ENCODE peak calls at places on chromosomes 13 and 19, in ten cellular contexts. One of them, this sample, is unnamed.
A peak's percentile ranks its signal among the peaks of the same experiment; 100 is the strongest.

GRCh38 chr13:98977568-98978270 is at the start of gene DOCK9:
- DNase-seq in stimulated activated CD4-positive, alpha-beta T cell treated with anti-CD3 and anti-CD28 coated beads, TNF-alpha, amount 100 ng/mL, for 1 hour: no peak
- DNase-seq in HEK293T: no peak
- DNase-seq in T-helper 1 cell: no peak
- DNase-seq in DMS 273 treated with DMSO at 0.1 percent for 48 hours: no peak
- DNase-seq in psoas muscle: peak; percentile 59
- DNase-seq in brain microvascular endothelial cell: peak; percentile 74
- DNase-seq in germinal center: no peak
- DNase-seq in K562: no peak
- DNase-seq in AG09319: no peak
- DNase-seq in this sample: no peak

GRCh38 chr19:45090034-45090433 is 2.9 kb upstream of the PPP1R37 start:
- DNase-seq in T-helper 1 cell: no peak
- DNase-seq in brain microvascular endothelial cell: no peak
- DNase-seq in DMS 273 treated with DMSO at 0.1 percent for 48 hours: no peak
- DNase-seq in HEK293T: no peak
- DNase-seq in AG09319: no peak
- DNase-seq in stimulated activated CD4-positive, alpha-beta T cell treated with anti-CD3 and anti-CD28 coated beads, TNF-alpha, amount 100 ng/mL, for 1 hour: no peak
- DNase-seq in psoas muscle: no peak
- DNase-seq in germinal center: no peak
- DNase-seq in K562: no peak
- DNase-seq in this sample: no peak

GRCh38 chr19:16529466-16530144 is 12.6 kb downstream of the CHERP start:
- DNase-seq in T-helper 1 cell: no peak
- DNase-seq in AG09319: no peak
- DNase-seq in stimulated activated CD4-positive, alpha-beta T cell treated with anti-CD3 and anti-CD28 coated beads, TNF-alpha, amount 100 ng/mL, for 1 hour: no peak
- DNase-seq in psoas muscle: no peak
- DNase-seq in K562: no peak
- DNase-seq in brain microvascular endothelial cell: no peak
- DNase-seq in DMS 273 treated with DMSO at 0.1 percent for 48 hours: no peak
- DNase-seq in germinal center: no peak
- DNase-seq in HEK293T: no peak
- DNase-seq in this sample: no peak

GRCh38 chr13:26971990-26972888 is 199.4 kb downstream of the USP12 start:
- DNase-seq in T-helper 1 cell: no peak
- DNase-seq in HEK293T: no peak
- DNase-seq in brain microvascular endothelial cell: no peak
- DNase-seq in K562: peak; percentile 37
- DNase-seq in DMS 273 treated with DMSO at 0.1 percent for 48 hours: peak; percentile 8
- DNase-seq in AG09319: no peak
- DNase-seq in stimulated activated CD4-positive, alpha-beta T cell treated with anti-CD3 and anti-CD28 coated beads, TNF-alpha, amount 100 ng/mL, for 1 hour: peak; percentile 5
- DNase-seq in germinal center: peak; percentile 46
- DNase-seq in psoas muscle: no peak
- DNase-seq in this sample: peak; percentile 58

GRCh38 chr13:23642110-23642509 is 71.9 kb downstream of the TNFRSF19 start:
- DNase-seq in germinal center: no peak
- DNase-seq in AG09319: no peak
- DNase-seq in psoas muscle: no peak
- DNase-seq in K562: no peak
- DNase-seq in brain microvascular endothelial cell: no peak
- DNase-seq in DMS 273 treated with DMSO at 0.1 percent for 48 hours: no peak
- DNase-seq in HEK293T: no peak
- DNase-seq in stimulated activated CD4-positive, alpha-beta T cell treated with anti-CD3 and anti-CD28 coated beads, TNF-alpha, amount 100 ng/mL, for 1 hour: no peak
- DNase-seq in T-helper 1 cell: no peak
- DNase-seq in this sample: no peak

GRCh38 chr13:33644607-33645543 is 173.1 kb upstream of the RFC3 start:
- DNase-seq in stimulated activated CD4-positive, alpha-beta T cell treated with anti-CD3 and anti-CD28 coated beads, TNF-alpha, amount 100 ng/mL, for 1 hour: no peak
- DNase-seq in brain microvascular endothelial cell: no peak
- DNase-seq in HEK293T: no peak
- DNase-seq in K562: no peak
- DNase-seq in germinal center: no peak
- DNase-seq in T-helper 1 cell: no peak
- DNase-seq in AG09319: no peak
- DNase-seq in DMS 273 treated with DMSO at 0.1 percent for 48 hours: no peak
- DNase-seq in psoas muscle: peak; percentile 28
- DNase-seq in this sample: no peak

GRCh38 chr19:15180451-15181390 is 20.1 kb downstream of the NOTCH3 start:
- DNase-seq in T-helper 1 cell: no peak
- DNase-seq in K562: peak; percentile 91
- DNase-seq in AG09319: no peak
- DNase-seq in stimulated activated CD4-positive, alpha-beta T cell treated with anti-CD3 and anti-CD28 coated beads, TNF-alpha, amount 100 ng/mL, for 1 hour: no peak
- DNase-seq in DMS 273 treated with DMSO at 0.1 percent for 48 hours: no peak
- DNase-seq in psoas muscle: no peak
- DNase-seq in brain microvascular endothelial cell: no peak
- DNase-seq in germinal center: no peak
- DNase-seq in HEK293T: peak; percentile 71
- DNase-seq in this sample: no peak

GRCh38 chr19:33291623-33292534 is 10.5 kb downstream of the CEBPA start:
- DNase-seq in psoas muscle: no peak
- DNase-seq in K562: no peak
- DNase-seq in stimulated activated CD4-positive, alpha-beta T cell treated with anti-CD3 and anti-CD28 coated beads, TNF-alpha, amount 100 ng/mL, for 1 hour: no peak
- DNase-seq in DMS 273 treated with DMSO at 0.1 percent for 48 hours: no peak
- DNase-seq in HEK293T: no peak
- DNase-seq in brain microvascular endothelial cell: no peak
- DNase-seq in germinal center: no peak
- DNase-seq in AG09319: no peak
- DNase-seq in T-helper 1 cell: no peak
- DNase-seq in this sample: peak; percentile 36

GRCh38 chr19:47130120-47130588 is 481 bp upstream of the SAE1 start:
- DNase-seq in K562: no peak
- DNase-seq in T-helper 1 cell: no peak
- DNase-seq in DMS 273 treated with DMSO at 0.1 percent for 48 hours: no peak
- DNase-seq in psoas muscle: no peak
- DNase-seq in brain microvascular endothelial cell: no peak
- DNase-seq in HEK293T: no peak
- DNase-seq in AG09319: no peak
- DNase-seq in stimulated activated CD4-positive, alpha-beta T cell treated with anti-CD3 and anti-CD28 coated beads, TNF-alpha, amount 100 ng/mL, for 1 hour: no peak
- DNase-seq in germinal center: no peak
- DNase-seq in this sample: no peak

GRCh38 chr19:49434907-49435577 is 6.3 kb downstream of the SLC17A7 start:
- DNase-seq in DMS 273 treated with DMSO at 0.1 percent for 48 hours: no peak
- DNase-seq in psoas muscle: no peak
- DNase-seq in K562: peak; percentile 80
- DNase-seq in stimulated activated CD4-positive, alpha-beta T cell treated with anti-CD3 and anti-CD28 coated beads, TNF-alpha, amount 100 ng/mL, for 1 hour: no peak
- DNase-seq in brain microvascular endothelial cell: no peak
- DNase-seq in T-helper 1 cell: no peak
- DNase-seq in AG09319: no peak
- DNase-seq in HEK293T: no peak
- DNase-seq in germinal center: no peak
- DNase-seq in this sample: no peak

GRCh38 chr13:105177265-105177900 is 1358.1 kb downstream of the EFNB2 start:
- DNase-seq in germinal center: no peak
- DNase-seq in T-helper 1 cell: no peak
- DNase-seq in brain microvascular endothelial cell: peak; percentile 25
- DNase-seq in stimulated activated CD4-positive, alpha-beta T cell treated with anti-CD3 and anti-CD28 coated beads, TNF-alpha, amount 100 ng/mL, for 1 hour: no peak
- DNase-seq in psoas muscle: no peak
- DNase-seq in AG09319: no peak
- DNase-seq in HEK293T: no peak
- DNase-seq in DMS 273 treated with DMSO at 0.1 percent for 48 hours: no peak
- DNase-seq in K562: no peak
- DNase-seq in this sample: no peak

GRCh38 chr19:2607712-2608601 is 94.5 kb downstream of the GNG7 start:
- DNase-seq in HEK293T: no peak
- DNase-seq in T-helper 1 cell: peak; percentile 69
- DNase-seq in psoas muscle: no peak
- DNase-seq in stimulated activated CD4-positive, alpha-beta T cell treated with anti-CD3 and anti-CD28 coated beads, TNF-alpha, amount 100 ng/mL, for 1 hour: peak; percentile 72
- DNase-seq in K562: no peak
- DNase-seq in brain microvascular endothelial cell: no peak
- DNase-seq in germinal center: peak; percentile 30
- DNase-seq in AG09319: no peak
- DNase-seq in DMS 273 treated with DMSO at 0.1 percent for 48 hours: no peak
- DNase-seq in this sample: no peak

GRCh38 chr13:100040196-100040595 is 48.7 kb upstream of the PCCA start:
- DNase-seq in T-helper 1 cell: no peak
- DNase-seq in brain microvascular endothelial cell: no peak
- DNase-seq in psoas muscle: no peak
- DNase-seq in K562: no peak
- DNase-seq in AG09319: no peak
- DNase-seq in HEK293T: no peak
- DNase-seq in stimulated activated CD4-positive, alpha-beta T cell treated with anti-CD3 and anti-CD28 coated beads, TNF-alpha, amount 100 ng/mL, for 1 hour: no peak
- DNase-seq in germinal center: no peak
- DNase-seq in DMS 273 treated with DMSO at 0.1 percent for 48 hours: no peak
- DNase-seq in this sample: no peak

GRCh38 chr19:29389495-29389894 is 136.3 kb upstream of the VSTM2B start:
- DNase-seq in AG09319: no peak
- DNase-seq in germinal center: no peak
- DNase-seq in stimulated activated CD4-positive, alpha-beta T cell treated with anti-CD3 and anti-CD28 coated beads, TNF-alpha, amount 100 ng/mL, for 1 hour: no peak
- DNase-seq in K562: no peak
- DNase-seq in DMS 273 treated with DMSO at 0.1 percent for 48 hours: no peak
- DNase-seq in T-helper 1 cell: no peak
- DNase-seq in psoas muscle: no peak
- DNase-seq in brain microvascular endothelial cell: no peak
- DNase-seq in HEK293T: no peak
- DNase-seq in this sample: no peak

GRCh38 chr13:76885203-76886004 is 801 bp downstream of the KCTD12 start:
- DNase-seq in psoas muscle: peak; percentile 70
- DNase-seq in HEK293T: peak; percentile 75
- DNase-seq in K562: peak; percentile 11
- DNase-seq in T-helper 1 cell: peak; percentile 28
- DNase-seq in germinal center: peak; percentile 61
- DNase-seq in DMS 273 treated with DMSO at 0.1 percent for 48 hours: no peak
- DNase-seq in brain microvascular endothelial cell: peak; percentile 67
- DNase-seq in AG09319: no peak
- DNase-seq in stimulated activated CD4-positive, alpha-beta T cell treated with anti-CD3 and anti-CD28 coated beads, TNF-alpha, amount 100 ng/mL, for 1 hour: peak; percentile 31
- DNase-seq in this sample: peak; percentile 74

GRCh38 chr13:79481685-79482052 is 714 bp downstream of the NDFIP2 start:
- DNase-seq in K562: peak; percentile 14
- DNase-seq in T-helper 1 cell: peak; percentile 23
- DNase-seq in DMS 273 treated with DMSO at 0.1 percent for 48 hours: no peak
- DNase-seq in stimulated activated CD4-positive, alpha-beta T cell treated with anti-CD3 and anti-CD28 coated beads, TNF-alpha, amount 100 ng/mL, for 1 hour: peak; percentile 53
- DNase-seq in HEK293T: peak; percentile 38
- DNase-seq in brain microvascular endothelial cell: no peak
- DNase-seq in psoas muscle: no peak
- DNase-seq in germinal center: peak; percentile 5
- DNase-seq in AG09319: no peak
- DNase-seq in this sample: no peak

GRCh38 chr13:66513728-66514127 is 716.4 kb downstream of the PCDH9 start:
- DNase-seq in stimulated activated CD4-positive, alpha-beta T cell treated with anti-CD3 and anti-CD28 coated beads, TNF-alpha, amount 100 ng/mL, for 1 hour: no peak
- DNase-seq in HEK293T: no peak
- DNase-seq in K562: no peak
- DNase-seq in DMS 273 treated with DMSO at 0.1 percent for 48 hours: no peak
- DNase-seq in germinal center: no peak
- DNase-seq in brain microvascular endothelial cell: peak; percentile 24
- DNase-seq in psoas muscle: no peak
- DNase-seq in T-helper 1 cell: no peak
- DNase-seq in AG09319: no peak
- DNase-seq in this sample: no peak

GRCh38 chr19:37074111-37074510 is 4.1 kb upstream of the ZNF420 start:
- DNase-seq in T-helper 1 cell: no peak
- DNase-seq in DMS 273 treated with DMSO at 0.1 percent for 48 hours: no peak
- DNase-seq in K562: no peak
- DNase-seq in HEK293T: no peak
- DNase-seq in stimulated activated CD4-positive, alpha-beta T cell treated with anti-CD3 and anti-CD28 coated beads, TNF-alpha, amount 100 ng/mL, for 1 hour: no peak
- DNase-seq in psoas muscle: no peak
- DNase-seq in brain microvascular endothelial cell: no peak
- DNase-seq in AG09319: no peak
- DNase-seq in germinal center: no peak
- DNase-seq in this sample: no peak

GRCh38 chr19:48085904-48086864 is 24.4 kb downstream of the PLA2G4C start:
- DNase-seq in stimulated activated CD4-positive, alpha-beta T cell treated with anti-CD3 and anti-CD28 coated beads, TNF-alpha, amount 100 ng/mL, for 1 hour: no peak
- DNase-seq in T-helper 1 cell: no peak
- DNase-seq in psoas muscle: no peak
- DNase-seq in AG09319: no peak
- DNase-seq in DMS 273 treated with DMSO at 0.1 percent for 48 hours: no peak
- DNase-seq in HEK293T: no peak
- DNase-seq in germinal center: no peak
- DNase-seq in brain microvascular endothelial cell: no peak
- DNase-seq in K562: no peak
- DNase-seq in this sample: no peak

This sample was measured in right lobe of liver.